ENCODE peak calls at places on chromosomes 5 and 9, in seven cellular contexts. D is PC-9, T is A549, A is cardiac muscle cell, Q is heart right ventricle, X is colonic mucosa, K is mammary epithelial cell. R is an unnamed sample.
A peak's percentile ranks its signal among the peaks of the same experiment; 100 is the strongest.

GRCh38 chr9:98962861-98963260 is 19.2 kb downstream of the COL15A1 start:
- DNase-seq in D (no peak), X (no peak), Q (no peak), T (no peak), A (peak; percentile 15), K (no peak), R (no peak)

GRCh38 chr5:62600560-62601252 is 22.1 kb downstream of the LRRC70 start:
- DNase-seq in T (no peak), D (no peak), K (no peak), Q (no peak), A (no peak), X (no peak), R (no peak)

GRCh38 chr5:13477118-13477737 is 467.3 kb downstream of the DNAH5 start:
- DNase-seq in T (no peak), D (peak; percentile 19), Q (no peak), A (peak; percentile 2), X (no peak), K (peak; percentile 86), R (no peak)

GRCh38 chr9:2622361-2623045 is 916 bp downstream of the VLDLR start:
- DNase-seq in K (peak; percentile 54), X (peak; percentile 39), D (peak; percentile 17), A (peak; percentile 52), T (no peak), Q (peak; percentile 18), R (no peak)

GRCh38 chr5:97162045-97162444 is 19.6 kb upstream of the LIX1 start:
- DNase-seq in A (peak; percentile 88), T (peak; percentile 85), D (peak; percentile 53), X (peak; percentile 80), Q (peak; percentile 71), K (peak; percentile 65), R (peak; percentile 73)

GRCh38 chr9:136148766-136149165 is 30.1 kb upstream of the TMEM250 start:
- DNase-seq in X (no peak), K (no peak), Q (no peak), D (no peak), A (no peak), T (no peak), R (no peak)

GRCh38 chr9:116212986-116213672 is 59.5 kb downstream of the PAPPA start:
- DNase-seq in T (no peak), A (no peak), Q (no peak), K (no peak), X (no peak), D (no peak), R (no peak)

GRCh38 chr5:141852448-141852847 is 25.8 kb downstream of the PCDH1 start:
- DNase-seq in Q (no peak), X (no peak), A (no peak), T (no peak), K (no peak), D (no peak), R (no peak)

GRCh38 chr5:140992878-140993277 is 26.6 kb downstream of the PCDHAC2 start:
- DNase-seq in D (no peak), A (no peak), X (no peak), T (no peak), K (no peak), Q (no peak), R (no peak)

GRCh38 chr9:97703437-97704326 is 6.5 kb upstream of the XPA start:
- DNase-seq in A (peak; percentile 89), K (peak; percentile 94), X (no peak), Q (no peak), T (peak; percentile 70), D (peak; percentile 71), R (no peak)

GRCh38 chr5:67996596-67996995 is 219.0 kb upstream of the PIK3R1 start:
- DNase-seq in A (no peak), D (no peak), X (no peak), K (no peak), T (no peak), Q (no peak), R (no peak)

GRCh38 chr9:129889936-129890717 is 54.9 kb downstream of the USP20 start:
- DNase-seq in X (peak; percentile 38), T (no peak), D (no peak), A (no peak), K (no peak), Q (no peak), R (no peak)

GRCh38 chr9:134367061-134367460 is 40.8 kb downstream of the RXRA start:
- DNase-seq in T (no peak), Q (no peak), D (no peak), K (no peak), A (no peak), X (no peak), R (no peak)

GRCh38 chr5:60092671-60093422 is 199.3 kb upstream of the PDE4D start:
- DNase-seq in Q (no peak), X (no peak), A (no peak), K (peak; percentile 72), T (peak; percentile 83), D (peak; percentile 61), R (no peak)

GRCh38 chr5:143968071-143968878 is 156.3 kb downstream of the HMHB1 start:
- DNase-seq in X (peak; percentile 19), T (peak; percentile 75), A (peak; percentile 58), D (peak; percentile 21), K (peak; percentile 70), Q (no peak), R (no peak)

GRCh38 chr5:97628011-97628410 is 445.0 kb upstream of the RIOK2 start:
- DNase-seq in A (peak; percentile 13), T (no peak), K (no peak), Q (no peak), D (no peak), X (no peak), R (no peak)

GRCh38 chr5:129460121-129460950 is at the start of gene ADAMTS19:
- DNase-seq in A (peak; percentile 67), Q (no peak), T (peak; percentile 14), K (peak; percentile 50), D (no peak), X (peak; percentile 27), R (no peak)

GRCh38 chr5:151023047-151023615 is 2.7 kb downstream of the GPX3 start:
- DNase-seq in K (no peak), D (no peak), Q (peak; percentile 85), T (no peak), A (peak; percentile 85), X (peak; percentile 49), R (peak; percentile 91)

GRCh38 chr5:139650031-139650688 is 2.0 kb downstream of the CXXC5 start:
- DNase-seq in Q (peak; percentile 61), X (peak; percentile 64), T (no peak), K (no peak), A (no peak), D (no peak), R (no peak)

GRCh38 chr5:10351882-10352395 is 1.6 kb upstream of the MARCHF6 start:
- DNase-seq in T (no peak), A (no peak), D (no peak), K (no peak), Q (no peak), X (no peak), R (no peak)

GRCh38 chr5:10355071-10355889 is 1.8 kb downstream of the MARCHF6 start:
- DNase-seq in Q (no peak), K (peak; percentile 42), T (no peak), A (peak; percentile 26), D (no peak), X (no peak), R (no peak)

GRCh38 chr5:10352404-10353240 is 873 bp upstream of the MARCHF6 start:
- DNase-seq in A (peak; percentile 40), D (no peak), T (no peak), X (peak; percentile 53), K (peak; percentile 39), Q (no peak), R (no peak)

GRCh38 chr5:10353241-10354047 is at the start of gene MARCHF6:
- DNase-seq in T (peak; percentile 93), D (peak; percentile 100), K (peak; percentile 98), X (peak; percentile 97), Q (peak; percentile 95), A (peak; percentile 94), R (peak; percentile 79)

DNA sequence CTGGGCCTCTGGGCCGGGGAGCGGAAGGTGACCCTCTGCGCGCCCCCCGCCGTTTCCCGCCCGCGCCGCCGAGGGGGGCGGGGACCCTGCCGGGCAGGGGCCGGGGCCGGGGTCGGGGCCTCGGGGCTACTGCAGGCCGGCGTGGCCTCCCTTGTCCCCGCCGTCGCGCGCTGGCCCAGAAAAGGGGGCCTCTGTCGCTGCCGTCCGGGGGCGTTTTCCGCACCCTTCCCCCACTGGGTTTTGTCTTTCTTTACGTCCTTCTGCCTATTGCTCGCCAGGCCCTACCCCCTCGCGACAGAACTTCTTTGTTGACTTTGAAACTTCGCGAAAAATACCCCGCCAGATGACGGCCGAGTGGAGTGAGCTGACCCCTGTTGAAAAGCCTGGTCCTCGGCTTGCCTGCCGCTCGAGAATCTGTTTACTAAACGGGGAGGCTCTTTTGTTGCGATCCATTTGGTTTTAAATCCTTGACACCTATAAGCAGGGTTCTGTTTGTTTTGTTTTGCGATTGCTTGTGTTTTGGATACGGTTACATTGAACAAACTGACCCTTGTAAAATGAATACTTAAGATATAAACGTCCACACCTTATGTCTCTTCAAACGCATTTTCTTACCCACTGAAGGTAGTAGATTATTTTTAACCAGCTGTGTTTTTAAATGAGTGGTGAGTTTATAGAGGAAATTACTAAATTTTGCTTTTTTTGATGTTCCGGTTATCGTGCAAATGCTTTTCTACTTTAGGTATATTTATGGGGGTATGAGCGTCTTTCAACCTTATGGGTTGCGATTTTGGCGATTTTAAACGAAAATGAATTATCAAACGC is 765 bp downstream of the MARCHF6 start:
- DNase-seq in A (peak; percentile 58), T (peak; percentile 74), X (peak; percentile 69), D (peak; percentile 70), Q (no peak), K (peak; percentile 42), R (no peak)
- TF ChIP-seq CTCF in A (no peak), T (no peak), X (no peak), D (no peak), Q (no peak), K (no peak), R (no peak)

DNA sequence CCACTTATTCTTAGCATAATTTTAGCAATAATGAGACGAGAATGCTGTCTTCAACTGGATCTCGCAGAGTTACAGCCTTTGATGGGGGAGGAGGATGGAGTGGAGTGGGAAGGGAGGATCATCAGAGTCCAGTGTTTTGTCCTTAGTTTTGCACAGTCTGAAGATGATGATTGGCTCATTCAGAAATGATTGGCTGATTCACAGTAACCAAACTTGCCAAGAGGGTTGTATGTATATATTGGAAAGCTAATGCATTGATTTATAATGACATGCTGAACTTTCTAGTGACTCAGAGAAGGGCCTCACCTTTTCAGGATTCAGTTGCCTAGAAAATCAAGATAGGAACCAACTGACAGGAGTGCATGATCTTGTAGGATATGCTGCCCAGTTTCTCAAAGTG is 448.0 kb downstream of the CCDC171 start:
- DNase-seq in X (no peak), D (no peak), T (no peak), A (no peak), Q (no peak), K (no peak), R (no peak)
- H3K27ac ChIP-seq in X (no peak overlapping the region), D (peak overlapping the region; percentile 66), T (peak overlapping the region; percentile 82), A (no peak overlapping the region), Q (no peak overlapping the region), K (no peak overlapping the region), R (no peak overlapping the region)

DNA sequence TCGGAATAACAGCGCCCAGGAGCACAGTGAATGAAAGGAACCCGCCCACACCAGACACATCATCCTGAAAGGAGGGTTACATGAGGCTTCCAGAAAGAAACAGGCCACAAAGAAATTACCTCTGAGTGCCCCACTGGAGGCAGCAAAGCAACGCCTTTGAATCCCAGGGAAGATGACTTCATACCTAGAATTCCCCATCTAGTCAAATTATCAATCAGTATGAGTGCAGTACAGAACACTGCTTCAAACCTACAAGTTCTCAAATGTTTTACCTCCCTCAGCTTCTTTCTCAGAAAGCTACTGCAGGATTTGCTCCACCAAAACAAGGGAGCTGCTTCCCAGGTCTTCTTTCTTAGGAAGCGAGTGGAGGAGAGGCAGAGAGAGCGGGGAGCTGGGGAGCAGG is 87.2 kb downstream of the SEMA4D start:
- DNase-seq in A (no peak), D (no peak), T (no peak), X (no peak), K (peak; percentile 61), Q (no peak), R (no peak)
- TF ChIP-seq CTCF in A (no peak), D (peak; percentile 33), T (no peak), X (no peak), K (no peak), Q (no peak), R (no peak)

GRCh38 chr9:12775373-12775962 is 648 bp downstream of the LURAP1L start:
- DNase-seq in K (no peak), X (no peak), Q (peak; percentile 5), T (no peak), D (no peak), A (no peak), R (no peak)
- H3K27ac ChIP-seq in K (peak overlapping the region; percentile 89), X (peak overlapping the region; percentile 96), Q (peak overlapping the region; percentile 88), T (peak overlapping the region; percentile 97), D (peak overlapping the region; percentile 78), A (no peak overlapping the region), R (peak overlapping the region; percentile 96)